ENCODE peak calls at places on chromosome 9, in seven cellular contexts. C is uterus, T is left ventricle myocardium inferior, L is H1, G is kidney, Z is fibroblast of mammary gland, K is tibial artery. J is an unnamed sample.

GRCh38 chr9:12923472-12924009 is 148.7 kb downstream of the LURAP1L start:
- DNase-seq in C (peak), T (peak), L (no peak), G (peak), Z (peak), K (no peak), J (no peak)

GRCh38 chr9:101226803-101227202 is 158.0 kb downstream of the BAAT start:
- DNase-seq in C (no peak), T (no peak), L (no peak), G (no peak), Z (no peak), K (no peak), J (no peak)

GRCh38 chr9:72137697-72138365 is 11.4 kb upstream of the GDA start:
- DNase-seq in C (no peak), T (no peak), L (no peak), G (no peak), Z (no peak), K (no peak), J (no peak)

GRCh38 chr9:16784002-16784401 is 86.5 kb downstream of the BNC2 start:
- DNase-seq in C (no peak), T (no peak), L (no peak), G (no peak), Z (no peak), K (no peak), J (no peak)

GRCh38 chr9:76413658-76414057 is 19.4 kb upstream of the RFK start:
- DNase-seq in C (no peak), T (no peak), L (no peak), G (no peak), Z (no peak), K (no peak), J (no peak)

GRCh38 chr9:117535439-117535838 is 120.6 kb upstream of the ASTN2 start:
- DNase-seq in C (no peak), T (no peak), L (no peak), G (no peak), Z (no peak), K (no peak), J (no peak)

GRCh38 chr9:107270580-107270979 is 12.5 kb upstream of the RAD23B start:
- DNase-seq in C (no peak), T (no peak), L (no peak), G (no peak), Z (no peak), K (no peak), J (no peak)

GRCh38 chr9:68730570-68731227 is 25.7 kb downstream of the PIP5K1B start:
- DNase-seq in C (no peak), T (no peak), L (no peak), G (no peak), Z (no peak), K (no peak), J (no peak)

GRCh38 chr9:129482521-129483466 is 138.1 kb downstream of the C9orf50 start:
- DNase-seq in C (peak), T (peak), L (no peak), G (peak), Z (peak), K (peak), J (peak)

GRCh38 chr9:77751341-77752091 is 103.4 kb upstream of the GNA14 start:
- DNase-seq in C (no peak), T (no peak), L (no peak), G (no peak), Z (peak), K (no peak), J (no peak)
- TF ChIP-seq CTCF in C (peak), T (peak), L (peak), G (peak), Z (peak), K (peak), J (peak)

GRCh38 chr9:10268500-10269485 is 344.0 kb downstream of the PTPRD start:
- DNase-seq in C (no peak), T (no peak), L (peak), G (no peak), Z (peak), K (no peak), J (no peak)
- TF ChIP-seq CTCF in C (no peak), T (peak), L (peak), G (peak), Z (peak), K (no peak), J (no peak)

GRCh38 chr9:121634800-121635261 is 16.6 kb upstream of the DAB2IP start:
- DNase-seq in C (peak), T (no peak), L (peak), G (no peak), Z (peak), K (no peak), J (no peak)
- TF ChIP-seq CTCF in C (peak), T (peak), L (peak), G (peak), Z (peak), K (peak), J (no peak)

GRCh38 chr9:137318976-137319375 is 16.9 kb upstream of the NRARP start:
- DNase-seq in C (peak), T (peak), L (peak), G (peak), Z (peak), K (no peak), J (no peak)
- TF ChIP-seq CTCF in C (peak), T (peak), L (peak), G (no peak), Z (peak), K (peak), J (no peak)

DNA sequence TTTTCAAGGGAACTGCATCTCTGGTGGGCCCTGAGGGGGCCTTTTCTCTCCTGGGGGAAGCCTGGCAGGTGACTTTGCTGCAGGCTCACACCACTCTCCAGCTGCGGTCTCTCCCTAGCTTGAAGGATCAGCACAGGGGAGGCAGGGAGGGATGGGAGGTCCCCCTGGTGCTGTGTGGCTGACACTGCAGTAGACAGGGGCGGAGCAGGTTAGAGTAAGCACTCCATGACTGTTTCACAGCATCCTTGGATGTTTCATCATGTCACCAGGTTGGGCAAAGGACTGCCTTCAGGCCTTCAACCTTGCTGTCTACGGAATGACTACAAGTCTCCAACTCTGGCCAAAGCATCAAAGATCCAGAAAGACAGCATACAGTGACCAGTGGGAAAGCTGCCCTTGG is 470.7 kb downstream of the CDK5RAP2 start:
- DNase-seq in C (no peak), T (no peak), L (peak), G (no peak), Z (no peak), K (no peak), J (no peak)
- TF ChIP-seq CTCF in C (no peak), T (no peak), L (peak), G (no peak), Z (no peak), K (no peak), J (no peak)